ENCODE peak calls at places on chromosomes 5 and 9, in four cellular contexts. R, U, K and T are unnamed samples.

GRCh38 chr9:26807161-26807560 is 85.4 kb downstream of the CAAP1 start:
- DNase-seq in R (no peak), K (no peak), U (no peak), T (no peak)

GRCh38 chr5:27911216-27911615 is 872.8 kb upstream of the CDH9 start:
- DNase-seq in U (no peak), K (no peak), R (no peak), T (no peak)

GRCh38 chr5:90384389-90384788 is 25.2 kb downstream of the CETN3 start:
- DNase-seq in K (no peak), U (no peak), R (no peak), T (no peak)

GRCh38 chr5:32713396-32714381 is 2.6 kb downstream of the NPR3 start:
- DNase-seq in K (peak; percentile 21), R (no peak), U (peak; percentile 27), T (no peak)

GRCh38 chr5:86881493-86882090 is 263.9 kb downstream of the COX7C start:
- DNase-seq in R (no peak), U (no peak), K (no peak), T (no peak)

GRCh38 chr5:125411163-125412050 is 665.0 kb upstream of the ZNF608 start:
- DNase-seq in K (peak; percentile 33), U (peak; percentile 64), R (no peak), T (no peak)

GRCh38 chr9:20568406-20568805 is 53.9 kb downstream of the MLLT3 start:
- DNase-seq in K (no peak), R (no peak), U (no peak), T (no peak)

GRCh38 chr5:172502969-172503368 is 48.6 kb upstream of the SH3PXD2B start:
- DNase-seq in K (no peak), U (no peak), R (no peak), T (no peak)

GRCh38 chr5:40430112-40430725 is 249.5 kb upstream of the PTGER4 start:
- DNase-seq in U (no peak), K (no peak), R (no peak), T (no peak)

GRCh38 chr9:95757026-95757425 is 118.5 kb upstream of the ERCC6L2 start:
- DNase-seq in R (no peak), K (no peak), U (no peak), T (no peak)

GRCh38 chr5:137450759-137451158 is 48.4 kb downstream of the SPOCK1 start:
- DNase-seq in R (no peak), K (no peak), U (no peak), T (no peak)

GRCh38 chr5:56092115-56092514 is 97.4 kb upstream of the IL6ST start:
- DNase-seq in R (no peak), U (no peak), K (no peak), T (no peak)

GRCh38 chr9:87827341-87827740 is 55.3 kb upstream of the SPATA31E1 start:
- DNase-seq in U (no peak), R (no peak), K (no peak), T (no peak)

GRCh38 chr5:139103762-139104161 is 94.4 kb downstream of the SIL1 start:
- DNase-seq in R (no peak), U (no peak), K (no peak), T (no peak)

GRCh38 chr9:79362100-79363081 is 209.4 kb upstream of the TLE4 start:
- DNase-seq in U (no peak), R (no peak), K (no peak), T (no peak)

GRCh38 chr5:172418847-172419810 is 35.2 kb downstream of the SH3PXD2B start:
- DNase-seq in U (no peak), K (no peak), R (no peak), T (no peak)

DNA sequence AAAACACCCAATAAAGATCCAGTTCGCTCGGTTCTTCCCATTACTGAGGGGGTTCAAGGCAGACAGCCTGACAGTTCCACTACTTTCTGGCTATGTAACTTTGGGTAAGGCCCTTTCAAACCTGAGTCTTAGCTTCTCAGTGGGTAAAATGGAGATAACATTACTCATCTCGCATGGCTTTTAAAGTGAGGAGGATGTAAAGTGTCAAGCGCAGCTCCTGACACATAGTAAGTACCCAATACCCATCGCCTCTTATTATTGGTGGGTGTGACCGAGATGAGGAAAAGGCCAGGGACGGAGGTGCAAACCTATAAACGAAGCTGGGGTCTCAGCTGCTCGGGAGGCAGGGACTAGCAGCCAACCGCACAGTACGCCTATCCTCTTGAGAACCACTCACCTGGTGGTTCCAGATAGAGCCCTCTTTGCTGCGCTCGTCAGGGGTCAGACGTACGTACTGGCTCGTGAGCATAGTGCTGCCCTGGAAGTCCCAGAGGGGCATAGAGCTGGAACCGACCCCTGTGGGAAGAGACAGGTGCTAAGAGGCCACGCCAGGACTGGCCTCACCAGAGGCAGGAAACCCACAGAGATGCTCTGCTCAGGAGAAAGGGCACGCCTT is 584 bp downstream of the LMAN2 start:
- DNase-seq in U (no peak), K (no peak), R (no peak), T (no peak)
- TF ChIP-seq CTCF in U (no peak), K (no peak), R (no peak), T (no peak)

GRCh38 chr9:107361816-107362215 is 78.7 kb downstream of the RAD23B start:
- DNase-seq in R (no peak), U (no peak), K (no peak), T (no peak)
- H3K4me3 ChIP-seq in R (no peak overlapping the region), U (no peak overlapping the region), K (no peak overlapping the region), T (no peak overlapping the region)

GRCh38 chr5:127562252-127562651 is 44.8 kb downstream of the PRRC1 start:
- DNase-seq in R (no peak), K (no peak), U (no peak), T (no peak)
- TF ChIP-seq CTCF in R (no peak), K (no peak), U (no peak), T (peak; percentile 40)

GRCh38 chr9:130430232-130430631 is 14.5 kb upstream of the ASS1 start:
- DNase-seq in K (no peak), R (no peak), U (no peak), T (no peak)
- H3K4me3 ChIP-seq in K (no peak overlapping the region), R (no peak overlapping the region), U (no peak overlapping the region), T (no peak overlapping the region)

DNA sequence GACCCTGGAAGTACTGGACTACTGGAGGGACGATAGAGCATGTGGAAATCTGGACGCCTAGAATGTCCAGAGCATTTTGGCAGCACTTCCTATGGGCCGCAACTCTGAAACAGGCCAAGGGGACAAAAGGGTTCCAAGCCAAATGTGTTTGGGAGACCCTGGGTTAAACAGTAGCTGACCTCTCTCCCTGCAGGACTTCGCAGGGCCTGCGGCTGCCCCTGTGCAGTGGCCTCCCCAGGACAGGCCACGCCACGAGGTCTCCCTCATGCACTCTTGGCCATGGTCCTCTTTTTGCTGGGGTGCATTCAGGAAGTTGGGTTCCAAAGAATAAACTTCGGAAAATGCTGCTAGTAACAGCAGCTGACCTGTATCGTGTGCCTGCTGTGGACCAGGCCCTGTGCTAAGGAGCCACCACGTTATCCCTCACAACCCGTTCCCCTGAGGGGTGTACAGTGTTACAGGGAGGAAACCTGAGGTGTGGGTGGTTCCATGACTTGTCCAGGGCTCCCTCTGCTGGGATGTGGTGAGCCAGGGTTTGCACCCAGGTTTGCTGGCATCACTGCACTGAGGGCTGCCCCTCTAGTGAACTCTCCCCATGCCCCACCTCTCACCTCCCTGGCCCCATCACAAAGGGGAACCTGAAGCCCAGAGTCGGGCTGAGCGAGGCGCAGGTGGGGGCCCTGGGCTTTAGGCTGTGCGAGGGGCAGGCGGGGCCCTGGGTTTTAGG is 79.4 kb downstream of the AMBP start:
- DNase-seq in R (peak; percentile 26), U (peak; percentile 14), K (no peak), T (no peak)
- TF ChIP-seq CTCF in R (no peak), U (no peak), K (no peak), T (peak; percentile 63)